ENCODE peak calls at places on chromosomes 13 and 19, in eight cellular contexts. One of them, this sample, is unnamed.

GRCh38 chr19:29773141-29773540 is 38.6 kb upstream of the CCNE1 start:
- DNase-seq in cardiac fibroblast: no peak
- DNase-seq in effector memory CD4-positive, alpha-beta T cell: no peak
- DNase-seq in mucosa of descending colon: no peak
- DNase-seq in colonic mucosa: no peak
- DNase-seq in neural progenitor cell: no peak
- DNase-seq in hepatocyte: no peak
- DNase-seq in right lobe of liver: no peak
- DNase-seq in this sample: no peak

GRCh38 chr19:38660724-38661123 is 13.3 kb downstream of the ACTN4 start:
- DNase-seq in cardiac fibroblast: no peak
- DNase-seq in effector memory CD4-positive, alpha-beta T cell: no peak
- DNase-seq in mucosa of descending colon: no peak
- DNase-seq in colonic mucosa: no peak
- DNase-seq in neural progenitor cell: no peak
- DNase-seq in hepatocyte: no peak
- DNase-seq in right lobe of liver: no peak
- DNase-seq in this sample: no peak

GRCh38 chr19:3234800-3235199 is 10.3 kb downstream of the CELF5 start:
- DNase-seq in cardiac fibroblast: no peak
- DNase-seq in effector memory CD4-positive, alpha-beta T cell: no peak
- DNase-seq in mucosa of descending colon: no peak
- DNase-seq in colonic mucosa: no peak
- DNase-seq in neural progenitor cell: no peak
- DNase-seq in hepatocyte: no peak
- DNase-seq in right lobe of liver: no peak
- DNase-seq in this sample: no peak

GRCh38 chr19:44745386-44745831 is 3.1 kb upstream of the BCL3 start:
- DNase-seq in cardiac fibroblast: peak
- DNase-seq in effector memory CD4-positive, alpha-beta T cell: no peak
- DNase-seq in mucosa of descending colon: peak
- DNase-seq in colonic mucosa: peak
- DNase-seq in neural progenitor cell: peak
- DNase-seq in hepatocyte: peak
- DNase-seq in right lobe of liver: peak
- DNase-seq in this sample: peak

GRCh38 chr19:51564791-51565190 is 6.3 kb upstream of the ZNF175 start:
- DNase-seq in cardiac fibroblast: no peak
- DNase-seq in effector memory CD4-positive, alpha-beta T cell: no peak
- DNase-seq in mucosa of descending colon: no peak
- DNase-seq in colonic mucosa: no peak
- DNase-seq in neural progenitor cell: no peak
- DNase-seq in hepatocyte: no peak
- DNase-seq in right lobe of liver: no peak
- DNase-seq in this sample: no peak

GRCh38 chr13:45102136-45102802 is 18.0 kb upstream of the GTF2F2 start:
- DNase-seq in cardiac fibroblast: no peak
- DNase-seq in effector memory CD4-positive, alpha-beta T cell: no peak
- DNase-seq in mucosa of descending colon: no peak
- DNase-seq in colonic mucosa: no peak
- DNase-seq in neural progenitor cell: peak
- DNase-seq in hepatocyte: no peak
- DNase-seq in right lobe of liver: no peak
- DNase-seq in this sample: no peak

GRCh38 chr13:50684366-50684765 is 159.1 kb downstream of the DLEU7 start:
- DNase-seq in cardiac fibroblast: peak
- DNase-seq in effector memory CD4-positive, alpha-beta T cell: no peak
- DNase-seq in mucosa of descending colon: no peak
- DNase-seq in colonic mucosa: no peak
- DNase-seq in neural progenitor cell: no peak
- DNase-seq in hepatocyte: no peak
- DNase-seq in right lobe of liver: no peak
- DNase-seq in this sample: no peak

GRCh38 chr19:45591004-45591637 is 6.5 kb upstream of the OPA3 start:
- DNase-seq in cardiac fibroblast: no peak
- DNase-seq in effector memory CD4-positive, alpha-beta T cell: no peak
- DNase-seq in mucosa of descending colon: peak
- DNase-seq in colonic mucosa: peak
- DNase-seq in neural progenitor cell: peak
- DNase-seq in hepatocyte: peak
- DNase-seq in right lobe of liver: peak
- DNase-seq in this sample: no peak

GRCh38 chr19:31279436-31279765 is 69.8 kb downstream of the TSHZ3 start:
- DNase-seq in cardiac fibroblast: no peak
- DNase-seq in effector memory CD4-positive, alpha-beta T cell: no peak
- DNase-seq in mucosa of descending colon: no peak
- DNase-seq in colonic mucosa: no peak
- DNase-seq in neural progenitor cell: no peak
- DNase-seq in hepatocyte: no peak
- DNase-seq in right lobe of liver: no peak
- DNase-seq in this sample: no peak

GRCh38 chr13:102309110-102309509 is 92.7 kb downstream of the FGF14 start:
- DNase-seq in cardiac fibroblast: no peak
- DNase-seq in effector memory CD4-positive, alpha-beta T cell: no peak
- DNase-seq in mucosa of descending colon: no peak
- DNase-seq in colonic mucosa: no peak
- DNase-seq in neural progenitor cell: no peak
- DNase-seq in hepatocyte: no peak
- DNase-seq in right lobe of liver: no peak
- DNase-seq in this sample: no peak

GRCh38 chr13:97426695-97427094 is 7.3 kb upstream of the RAP2A start:
- DNase-seq in cardiac fibroblast: no peak
- DNase-seq in effector memory CD4-positive, alpha-beta T cell: no peak
- DNase-seq in mucosa of descending colon: no peak
- DNase-seq in colonic mucosa: no peak
- DNase-seq in neural progenitor cell: no peak
- DNase-seq in hepatocyte: no peak
- DNase-seq in right lobe of liver: no peak
- DNase-seq in this sample: no peak
- H3K4me3 ChIP-seq in cardiac fibroblast: no peak
- H3K4me3 ChIP-seq in effector memory CD4-positive, alpha-beta T cell: no peak
- H3K4me3 ChIP-seq in mucosa of descending colon: no peak
- H3K4me3 ChIP-seq in colonic mucosa: no peak
- H3K4me3 ChIP-seq in neural progenitor cell: no peak
- H3K4me3 ChIP-seq in hepatocyte: no peak
- H3K4me3 ChIP-seq in right lobe of liver: no peak
- H3K4me3 ChIP-seq in this sample: no peak

GRCh38 chr19:10601999-10602329 is 14.9 kb upstream of the AP1M2 start:
- DNase-seq in cardiac fibroblast: no peak
- DNase-seq in effector memory CD4-positive, alpha-beta T cell: no peak
- DNase-seq in mucosa of descending colon: no peak
- DNase-seq in colonic mucosa: no peak
- DNase-seq in neural progenitor cell: no peak
- DNase-seq in hepatocyte: no peak
- DNase-seq in right lobe of liver: no peak
- DNase-seq in this sample: no peak
- H3K4me3 ChIP-seq in cardiac fibroblast: no peak
- H3K4me3 ChIP-seq in effector memory CD4-positive, alpha-beta T cell: no peak
- H3K4me3 ChIP-seq in mucosa of descending colon: no peak
- H3K4me3 ChIP-seq in colonic mucosa: no peak
- H3K4me3 ChIP-seq in neural progenitor cell: peak
- H3K4me3 ChIP-seq in hepatocyte: no peak
- H3K4me3 ChIP-seq in right lobe of liver: no peak
- H3K4me3 ChIP-seq in this sample: no peak

GRCh38 chr13:108797354-108797753 is 167.9 kb downstream of the MYO16 start:
- DNase-seq in cardiac fibroblast: no peak
- DNase-seq in effector memory CD4-positive, alpha-beta T cell: no peak
- DNase-seq in mucosa of descending colon: no peak
- DNase-seq in colonic mucosa: no peak
- DNase-seq in neural progenitor cell: no peak
- DNase-seq in hepatocyte: no peak
- DNase-seq in right lobe of liver: no peak
- DNase-seq in this sample: no peak
- H3K4me3 ChIP-seq in cardiac fibroblast: no peak
- H3K4me3 ChIP-seq in effector memory CD4-positive, alpha-beta T cell: no peak
- H3K4me3 ChIP-seq in mucosa of descending colon: no peak
- H3K4me3 ChIP-seq in colonic mucosa: no peak
- H3K4me3 ChIP-seq in neural progenitor cell: no peak
- H3K4me3 ChIP-seq in hepatocyte: no peak
- H3K4me3 ChIP-seq in right lobe of liver: no peak
- H3K4me3 ChIP-seq in this sample: no peak

GRCh38 chr19:10593148-10593547 is 6.0 kb upstream of the AP1M2 start:
- DNase-seq in cardiac fibroblast: no peak
- DNase-seq in effector memory CD4-positive, alpha-beta T cell: no peak
- DNase-seq in mucosa of descending colon: no peak
- DNase-seq in colonic mucosa: no peak
- DNase-seq in neural progenitor cell: no peak
- DNase-seq in hepatocyte: no peak
- DNase-seq in right lobe of liver: no peak
- DNase-seq in this sample: no peak

GRCh38 chr19:10586396-10586795 is 716 bp downstream of the AP1M2 start:
- DNase-seq in cardiac fibroblast: no peak
- DNase-seq in effector memory CD4-positive, alpha-beta T cell: no peak
- DNase-seq in mucosa of descending colon: no peak
- DNase-seq in colonic mucosa: no peak
- DNase-seq in neural progenitor cell: no peak
- DNase-seq in hepatocyte: no peak
- DNase-seq in right lobe of liver: no peak
- DNase-seq in this sample: no peak

GRCh38 chr19:10583021-10583776 is 3.9 kb downstream of the AP1M2 start:
- DNase-seq in cardiac fibroblast: no peak
- DNase-seq in effector memory CD4-positive, alpha-beta T cell: no peak
- DNase-seq in mucosa of descending colon: no peak
- DNase-seq in colonic mucosa: no peak
- DNase-seq in neural progenitor cell: no peak
- DNase-seq in hepatocyte: no peak
- DNase-seq in right lobe of liver: no peak
- DNase-seq in this sample: no peak

GRCh38 chr19:10587839-10588150 is 683 bp upstream of the AP1M2 start:
- DNase-seq in cardiac fibroblast: no peak
- DNase-seq in effector memory CD4-positive, alpha-beta T cell: no peak
- DNase-seq in mucosa of descending colon: no peak
- DNase-seq in colonic mucosa: no peak
- DNase-seq in neural progenitor cell: no peak
- DNase-seq in hepatocyte: no peak
- DNase-seq in right lobe of liver: no peak
- DNase-seq in this sample: no peak

DNA sequence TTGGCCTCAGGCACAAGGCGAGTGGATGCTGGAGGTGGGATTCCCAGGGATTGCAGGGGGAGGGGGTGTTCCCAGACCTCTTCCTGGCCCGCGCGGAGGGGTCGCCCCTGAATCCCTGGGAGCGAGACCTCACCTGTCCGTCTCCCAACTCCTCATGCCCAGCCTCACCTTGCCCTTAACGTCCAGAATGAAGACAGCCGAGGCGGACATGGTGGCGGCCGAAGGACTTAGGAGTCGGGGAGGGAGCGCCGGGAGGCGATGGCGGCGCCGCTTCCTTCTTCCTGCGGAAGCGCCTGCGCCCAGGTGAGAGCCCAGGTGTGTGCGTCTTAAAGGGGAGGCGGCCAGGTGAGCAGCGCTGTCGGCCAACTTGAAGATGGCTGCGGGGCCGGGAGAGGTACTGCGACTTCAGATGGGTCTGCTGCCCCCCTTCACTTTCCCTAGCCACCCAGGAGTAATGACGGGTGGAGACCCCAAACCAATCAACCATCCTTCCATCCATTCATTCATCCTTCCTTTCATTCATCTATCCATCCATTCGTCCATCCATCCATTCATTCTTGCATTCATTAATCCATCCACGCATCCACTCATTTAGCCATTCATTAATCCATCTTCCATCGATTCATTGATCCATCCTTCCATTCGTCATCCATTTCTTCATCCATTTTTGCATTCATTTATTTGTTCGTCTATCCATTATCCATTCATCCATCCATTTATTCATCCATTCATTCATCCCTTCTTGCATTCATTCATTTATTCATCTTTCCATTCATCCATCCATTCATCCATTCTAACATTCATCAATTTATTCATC is at the start of gene AP1M2:
- DNase-seq in cardiac fibroblast: no peak
- DNase-seq in effector memory CD4-positive, alpha-beta T cell: no peak
- DNase-seq in mucosa of descending colon: peak
- DNase-seq in colonic mucosa: peak
- DNase-seq in neural progenitor cell: no peak
- DNase-seq in hepatocyte: peak
- DNase-seq in right lobe of liver: no peak
- DNase-seq in this sample: no peak
- H3K4me3 ChIP-seq in cardiac fibroblast: no peak
- H3K4me3 ChIP-seq in effector memory CD4-positive, alpha-beta T cell: no peak
- H3K4me3 ChIP-seq in mucosa of descending colon: peak
- H3K4me3 ChIP-seq in colonic mucosa: peak
- H3K4me3 ChIP-seq in neural progenitor cell: peak
- H3K4me3 ChIP-seq in hepatocyte: peak
- H3K4me3 ChIP-seq in right lobe of liver: no peak
- H3K4me3 ChIP-seq in this sample: no peak

DNA sequence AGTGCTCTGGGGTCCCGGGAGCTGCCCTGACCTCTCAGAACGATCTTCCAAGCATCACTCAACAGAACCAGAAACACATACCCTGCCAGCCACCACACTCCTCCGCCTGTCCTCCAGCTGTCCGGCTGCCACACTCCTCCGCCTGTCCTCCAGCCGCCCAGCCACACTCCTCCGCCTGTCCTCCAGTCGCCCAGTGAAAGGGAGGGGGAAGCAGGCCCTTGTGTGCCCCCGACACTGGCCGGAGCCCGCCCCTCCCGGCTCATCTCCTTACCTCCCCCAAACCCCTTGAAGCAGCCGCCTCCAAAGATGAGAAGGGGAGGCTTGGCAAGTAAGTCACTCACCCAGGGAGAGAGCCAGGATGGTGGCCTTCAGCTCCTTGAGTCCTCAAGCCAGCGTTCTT is 40.2 kb downstream of the STK24 start:
- DNase-seq in cardiac fibroblast: no peak
- DNase-seq in effector memory CD4-positive, alpha-beta T cell: no peak
- DNase-seq in mucosa of descending colon: no peak
- DNase-seq in colonic mucosa: no peak
- DNase-seq in neural progenitor cell: no peak
- DNase-seq in hepatocyte: no peak
- DNase-seq in right lobe of liver: no peak
- DNase-seq in this sample: no peak
- H3K4me3 ChIP-seq in cardiac fibroblast: no peak
- H3K4me3 ChIP-seq in effector memory CD4-positive, alpha-beta T cell: no peak
- H3K4me3 ChIP-seq in mucosa of descending colon: no peak
- H3K4me3 ChIP-seq in colonic mucosa: no peak
- H3K4me3 ChIP-seq in neural progenitor cell: no peak
- H3K4me3 ChIP-seq in hepatocyte: no peak
- H3K4me3 ChIP-seq in right lobe of liver: no peak
- H3K4me3 ChIP-seq in this sample: no peak

DNA sequence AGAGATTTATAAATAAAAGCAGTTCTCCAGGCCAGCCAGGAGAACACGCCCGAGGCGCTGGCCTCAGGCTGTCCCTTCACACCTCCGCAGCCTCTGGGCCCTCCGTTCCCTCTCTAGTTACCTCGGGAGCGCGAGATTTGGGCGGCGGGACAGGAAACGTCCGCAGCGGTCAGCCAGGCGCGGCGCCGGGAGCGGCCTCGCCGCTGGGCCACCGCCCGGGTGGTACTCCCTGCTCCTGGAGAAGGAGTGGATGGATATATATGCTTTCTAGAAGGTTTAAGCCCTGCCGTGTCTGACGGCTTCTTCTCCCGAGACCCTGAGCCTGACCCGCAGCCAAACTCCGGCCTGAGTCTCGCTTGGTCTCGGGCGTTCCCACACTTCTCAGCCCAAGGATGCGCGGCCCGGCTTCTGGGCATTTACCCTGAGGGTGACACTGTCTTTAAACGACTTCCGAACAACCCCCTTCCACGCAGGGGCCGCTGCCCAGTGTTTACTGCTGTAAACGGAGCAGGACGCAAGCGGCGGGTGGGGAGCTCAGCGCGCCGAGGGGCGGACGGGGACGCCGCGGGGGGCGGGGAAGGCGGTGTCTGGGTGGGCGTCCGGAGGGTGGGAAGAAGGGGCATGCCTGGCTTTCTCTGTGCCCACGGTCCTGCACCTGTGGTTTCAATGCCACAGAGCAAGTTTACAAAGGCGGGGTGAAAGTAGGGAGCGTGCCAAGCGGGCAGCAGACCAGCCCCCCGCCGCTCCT is 2.0 kb upstream of the ZIC2 start:
- DNase-seq in cardiac fibroblast: no peak
- DNase-seq in effector memory CD4-positive, alpha-beta T cell: no peak
- DNase-seq in mucosa of descending colon: peak
- DNase-seq in colonic mucosa: peak
- DNase-seq in neural progenitor cell: peak
- DNase-seq in hepatocyte: peak
- DNase-seq in right lobe of liver: no peak
- DNase-seq in this sample: no peak
- H3K4me3 ChIP-seq in cardiac fibroblast: no peak
- H3K4me3 ChIP-seq in effector memory CD4-positive, alpha-beta T cell: no peak
- H3K4me3 ChIP-seq in mucosa of descending colon: no peak
- H3K4me3 ChIP-seq in colonic mucosa: peak
- H3K4me3 ChIP-seq in neural progenitor cell: peak
- H3K4me3 ChIP-seq in hepatocyte: peak
- H3K4me3 ChIP-seq in right lobe of liver: peak
- H3K4me3 ChIP-seq in this sample: peak